ENCODE peak calls at places on chromosomes 1 and 21, in eight cellular contexts. One of them, this sample, is unnamed.

GRCh38 chr1:61808968-61809367 is 66.7 kb downstream of the PATJ start:
- DNase-seq in A549: no peak
- DNase-seq in kidney: no peak
- DNase-seq in stomach: no peak
- DNase-seq in endodermal cell: no peak
- DNase-seq in CD4-positive, alpha-beta memory T cell: no peak
- DNase-seq in GM23338: no peak
- DNase-seq in neural progenitor cell: no peak
- DNase-seq in this sample: no peak

GRCh38 chr1:61588736-61589381 is 136.1 kb downstream of the TM2D1 start:
- DNase-seq in neural progenitor cell: peak; percentile 85
- DNase-seq in kidney: no peak
- DNase-seq in stomach: peak; percentile 66
- DNase-seq in CD4-positive, alpha-beta memory T cell: peak; percentile 38
- DNase-seq in A549: peak; percentile 43
- DNase-seq in GM23338: peak; percentile 91
- DNase-seq in endodermal cell: peak; percentile 94
- DNase-seq in this sample: peak; percentile 37

GRCh38 chr1:45802343-45803298 is 791 bp upstream of the MAST2 start:
- DNase-seq in neural progenitor cell: peak; percentile 38
- DNase-seq in kidney: peak; percentile 93
- DNase-seq in stomach: peak; percentile 59
- DNase-seq in A549: peak; percentile 86
- DNase-seq in endodermal cell: peak; percentile 87
- DNase-seq in GM23338: peak; percentile 58
- DNase-seq in CD4-positive, alpha-beta memory T cell: no peak
- DNase-seq in this sample: no peak

GRCh38 chr1:116531917-116532316 is 38.9 kb downstream of the CD58 start:
- DNase-seq in A549: no peak
- DNase-seq in kidney: no peak
- DNase-seq in GM23338: peak; percentile 26
- DNase-seq in endodermal cell: no peak
- DNase-seq in neural progenitor cell: no peak
- DNase-seq in CD4-positive, alpha-beta memory T cell: no peak
- DNase-seq in stomach: no peak
- DNase-seq in this sample: no peak

GRCh38 chr1:234373064-234373937 is at the start of gene COA6:
- DNase-seq in kidney: peak; percentile 97
- DNase-seq in A549: peak; percentile 89
- DNase-seq in stomach: peak; percentile 89
- DNase-seq in GM23338: peak; percentile 98
- DNase-seq in CD4-positive, alpha-beta memory T cell: peak; percentile 92
- DNase-seq in neural progenitor cell: peak; percentile 95
- DNase-seq in endodermal cell: peak; percentile 95
- DNase-seq in this sample: peak; percentile 89

GRCh38 chr1:45038661-45039364 is 26.8 kb downstream of the UROD start:
- DNase-seq in endodermal cell: no peak
- DNase-seq in GM23338: no peak
- DNase-seq in A549: no peak
- DNase-seq in CD4-positive, alpha-beta memory T cell: no peak
- DNase-seq in neural progenitor cell: no peak
- DNase-seq in stomach: no peak
- DNase-seq in kidney: no peak
- DNase-seq in this sample: no peak

GRCh38 chr21:28899744-28900143 is 92.9 kb downstream of the LTN1 start:
- DNase-seq in kidney: no peak
- DNase-seq in CD4-positive, alpha-beta memory T cell: no peak
- DNase-seq in A549: no peak
- DNase-seq in stomach: no peak
- DNase-seq in neural progenitor cell: no peak
- DNase-seq in endodermal cell: no peak
- DNase-seq in GM23338: no peak
- DNase-seq in this sample: no peak

GRCh38 chr21:30269803-30270530 is 12.8 kb downstream of the KRTAP24-1 start:
- DNase-seq in CD4-positive, alpha-beta memory T cell: no peak
- DNase-seq in endodermal cell: no peak
- DNase-seq in neural progenitor cell: no peak
- DNase-seq in GM23338: no peak
- DNase-seq in A549: no peak
- DNase-seq in stomach: no peak
- DNase-seq in kidney: no peak
- DNase-seq in this sample: no peak

GRCh38 chr1:25989440-25989839 is 8.4 kb downstream of the PAFAH2 start:
- DNase-seq in kidney: no peak
- DNase-seq in GM23338: no peak
- DNase-seq in A549: no peak
- DNase-seq in neural progenitor cell: no peak
- DNase-seq in endodermal cell: no peak
- DNase-seq in stomach: no peak
- DNase-seq in CD4-positive, alpha-beta memory T cell: no peak
- DNase-seq in this sample: no peak

GRCh38 chr1:172932981-172933380 is 117.8 kb downstream of the TNFSF18 start:
- DNase-seq in CD4-positive, alpha-beta memory T cell: no peak
- DNase-seq in A549: no peak
- DNase-seq in neural progenitor cell: no peak
- DNase-seq in kidney: no peak
- DNase-seq in GM23338: no peak
- DNase-seq in endodermal cell: no peak
- DNase-seq in stomach: no peak
- DNase-seq in this sample: no peak

GRCh38 chr21:44428281-44428942 is 26.9 kb upstream of the LRRC3 start:
- DNase-seq in neural progenitor cell: no peak
- DNase-seq in GM23338: peak; percentile 82
- DNase-seq in CD4-positive, alpha-beta memory T cell: peak; percentile 63
- DNase-seq in A549: peak; percentile 20
- DNase-seq in kidney: peak; percentile 28
- DNase-seq in stomach: peak; percentile 77
- DNase-seq in endodermal cell: peak; percentile 88
- DNase-seq in this sample: peak; percentile 80

GRCh38 chr1:116553386-116554115 is 17.3 kb downstream of the CD58 start:
- DNase-seq in neural progenitor cell: no peak
- DNase-seq in stomach: no peak
- DNase-seq in A549: no peak
- DNase-seq in endodermal cell: peak; percentile 51
- DNase-seq in CD4-positive, alpha-beta memory T cell: no peak
- DNase-seq in GM23338: peak; percentile 25
- DNase-seq in kidney: no peak
- DNase-seq in this sample: no peak

GRCh38 chr1:223776075-223776814 is 63.9 kb downstream of the CAPN2 start:
- DNase-seq in kidney: no peak
- DNase-seq in A549: no peak
- DNase-seq in endodermal cell: peak; percentile 35
- DNase-seq in neural progenitor cell: no peak
- DNase-seq in stomach: no peak
- DNase-seq in CD4-positive, alpha-beta memory T cell: no peak
- DNase-seq in GM23338: no peak
- DNase-seq in this sample: no peak

GRCh38 chr1:183757061-183757460 is 47.9 kb upstream of the RGL1 start:
- DNase-seq in stomach: no peak
- DNase-seq in CD4-positive, alpha-beta memory T cell: no peak
- DNase-seq in GM23338: no peak
- DNase-seq in endodermal cell: no peak
- DNase-seq in A549: no peak
- DNase-seq in kidney: no peak
- DNase-seq in neural progenitor cell: no peak
- DNase-seq in this sample: no peak

GRCh38 chr1:57674803-57675202 is 250.9 kb upstream of the DAB1 start:
- DNase-seq in A549: no peak
- DNase-seq in GM23338: no peak
- DNase-seq in stomach: no peak
- DNase-seq in CD4-positive, alpha-beta memory T cell: no peak
- DNase-seq in kidney: no peak
- DNase-seq in neural progenitor cell: no peak
- DNase-seq in endodermal cell: no peak
- DNase-seq in this sample: no peak

GRCh38 chr1:156020293-156021086 is at the start of gene SSR2:
- DNase-seq in kidney: peak; percentile 91
- DNase-seq in neural progenitor cell: peak; percentile 97
- DNase-seq in GM23338: peak; percentile 98
- DNase-seq in A549: peak; percentile 99
- DNase-seq in stomach: peak; percentile 90
- DNase-seq in endodermal cell: peak; percentile 95
- DNase-seq in CD4-positive, alpha-beta memory T cell: peak; percentile 85
- DNase-seq in this sample: peak; percentile 87

GRCh38 chr1:31855038-31855845 is 39.4 kb upstream of the SPOCD1 start:
- DNase-seq in GM23338: no peak
- DNase-seq in endodermal cell: no peak
- DNase-seq in A549: no peak
- DNase-seq in CD4-positive, alpha-beta memory T cell: no peak
- DNase-seq in neural progenitor cell: no peak
- DNase-seq in stomach: no peak
- DNase-seq in kidney: no peak
- DNase-seq in this sample: no peak

GRCh38 chr1:16913616-16913865 is 8.2 kb upstream of the CROCC start:
- DNase-seq in kidney: no peak
- DNase-seq in GM23338: no peak
- DNase-seq in CD4-positive, alpha-beta memory T cell: no peak
- DNase-seq in neural progenitor cell: no peak
- DNase-seq in stomach: no peak
- DNase-seq in endodermal cell: no peak
- DNase-seq in A549: no peak
- DNase-seq in this sample: no peak
- H3K27ac ChIP-seq in kidney: peak overlapping the region; percentile 61
- H3K27ac ChIP-seq in GM23338: peak overlapping the region; percentile 78
- H3K27ac ChIP-seq in CD4-positive, alpha-beta memory T cell: peak overlapping the region; percentile 59
- H3K27ac ChIP-seq in neural progenitor cell: no peak overlapping the region
- H3K27ac ChIP-seq in stomach: peak overlapping the region; percentile 76
- H3K27ac ChIP-seq in endodermal cell: peak overlapping the region; percentile 61
- H3K27ac ChIP-seq in A549: peak overlapping the region; percentile 72
- H3K27ac ChIP-seq in this sample: no peak overlapping the region

GRCh38 chr1:30757976-30758688 is 558 bp upstream of the LAPTM5 start:
- DNase-seq in endodermal cell: no peak
- DNase-seq in neural progenitor cell: no peak
- DNase-seq in stomach: no peak
- DNase-seq in A549: no peak
- DNase-seq in CD4-positive, alpha-beta memory T cell: no peak
- DNase-seq in kidney: no peak
- DNase-seq in GM23338: no peak
- DNase-seq in this sample: no peak

GRCh38 chr1:30758785-30759380 is 1.3 kb upstream of the LAPTM5 start:
- DNase-seq in GM23338: peak; percentile 30
- DNase-seq in A549: no peak
- DNase-seq in endodermal cell: peak; percentile 72
- DNase-seq in stomach: no peak
- DNase-seq in kidney: peak; percentile 36
- DNase-seq in neural progenitor cell: no peak
- DNase-seq in CD4-positive, alpha-beta memory T cell: no peak
- DNase-seq in this sample: no peak

GRCh38 chr1:30760596-30761311 is 3.2 kb upstream of the LAPTM5 start:
- DNase-seq in stomach: no peak
- DNase-seq in neural progenitor cell: no peak
- DNase-seq in A549: no peak
- DNase-seq in kidney: peak; percentile 40
- DNase-seq in CD4-positive, alpha-beta memory T cell: no peak
- DNase-seq in GM23338: no peak
- DNase-seq in endodermal cell: no peak
- DNase-seq in this sample: no peak

GRCh38 chr1:30761312-30762151 is 4.0 kb upstream of the LAPTM5 start:
- DNase-seq in stomach: no peak
- DNase-seq in neural progenitor cell: no peak
- DNase-seq in GM23338: no peak
- DNase-seq in CD4-positive, alpha-beta memory T cell: no peak
- DNase-seq in endodermal cell: peak; percentile 72
- DNase-seq in A549: no peak
- DNase-seq in kidney: peak; percentile 51
- DNase-seq in this sample: no peak

DNA sequence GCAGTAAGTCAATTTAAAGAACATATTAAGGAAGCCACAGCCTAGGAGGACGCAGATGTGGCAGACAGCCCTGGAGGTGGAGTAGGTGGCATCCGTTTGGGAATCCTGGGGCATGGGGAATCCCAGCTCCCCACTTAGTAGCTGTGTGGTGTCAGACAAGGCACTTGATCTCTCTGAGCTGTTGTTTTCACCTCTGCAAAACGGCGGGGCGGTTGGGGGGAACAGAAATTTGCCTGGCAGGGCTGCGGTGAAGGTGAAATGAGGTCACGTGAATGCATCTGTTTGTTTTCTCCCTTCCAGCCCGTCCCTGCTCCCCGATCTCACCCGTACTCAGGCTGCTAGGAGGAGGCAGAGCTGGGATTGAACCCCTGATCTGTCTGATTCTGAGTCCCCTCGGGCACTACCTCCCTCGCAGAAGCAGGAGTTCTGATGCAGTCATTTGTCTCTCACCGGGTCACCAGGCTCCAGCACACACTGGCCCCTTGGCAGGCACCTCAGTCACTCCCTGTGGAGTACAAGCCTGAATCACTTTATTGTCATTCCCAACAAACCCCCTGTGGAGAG is 2.2 kb upstream of the LAPTM5 start:
- DNase-seq in stomach: no peak
- DNase-seq in neural progenitor cell: no peak
- DNase-seq in CD4-positive, alpha-beta memory T cell: peak; percentile 63
- DNase-seq in endodermal cell: peak; percentile 61
- DNase-seq in A549: no peak
- DNase-seq in GM23338: peak; percentile 32
- DNase-seq in kidney: peak; percentile 38
- DNase-seq in this sample: no peak
- H3K4me3 ChIP-seq in stomach: no peak overlapping the region
- H3K4me3 ChIP-seq in neural progenitor cell: no peak overlapping the region
- H3K4me3 ChIP-seq in CD4-positive, alpha-beta memory T cell: peak overlapping the region; percentile 26
- H3K4me3 ChIP-seq in endodermal cell: no peak overlapping the region
- H3K4me3 ChIP-seq in A549: no peak overlapping the region
- H3K4me3 ChIP-seq in GM23338: no peak overlapping the region
- H3K4me3 ChIP-seq in kidney: no peak overlapping the region
- H3K4me3 ChIP-seq in this sample: no peak overlapping the region

DNA sequence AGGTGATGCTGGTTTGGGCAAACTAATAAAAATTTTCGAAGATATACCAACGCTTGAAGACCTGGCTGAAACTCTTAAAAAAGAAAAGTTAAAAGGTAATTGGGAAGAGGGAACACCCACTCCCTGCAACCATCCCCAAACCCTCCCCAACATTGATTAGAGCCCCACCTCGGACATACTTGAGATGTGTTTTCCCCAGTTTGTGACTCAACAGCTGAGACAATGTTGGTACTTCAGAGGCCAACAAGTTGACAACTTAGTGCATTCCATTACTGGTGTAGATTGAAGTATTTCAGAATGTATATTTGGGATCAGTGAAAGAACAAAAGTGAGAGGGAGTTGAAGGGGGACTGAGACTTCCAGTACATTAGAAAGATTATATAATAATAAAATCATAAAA is 5.1 kb downstream of the IFI16 start:
- DNase-seq in kidney: no peak
- DNase-seq in neural progenitor cell: no peak
- DNase-seq in A549: no peak
- DNase-seq in endodermal cell: no peak
- DNase-seq in CD4-positive, alpha-beta memory T cell: no peak
- DNase-seq in stomach: no peak
- DNase-seq in GM23338: no peak
- DNase-seq in this sample: no peak
- H3K27ac ChIP-seq in kidney: no peak overlapping the region
- H3K27ac ChIP-seq in neural progenitor cell: no peak overlapping the region
- H3K27ac ChIP-seq in A549: no peak overlapping the region
- H3K27ac ChIP-seq in endodermal cell: no peak overlapping the region
- H3K27ac ChIP-seq in CD4-positive, alpha-beta memory T cell: peak overlapping the region; percentile 59
- H3K27ac ChIP-seq in stomach: peak overlapping the region; percentile 75
- H3K27ac ChIP-seq in GM23338: no peak overlapping the region
- H3K27ac ChIP-seq in this sample: peak overlapping the region; percentile 7

DNA sequence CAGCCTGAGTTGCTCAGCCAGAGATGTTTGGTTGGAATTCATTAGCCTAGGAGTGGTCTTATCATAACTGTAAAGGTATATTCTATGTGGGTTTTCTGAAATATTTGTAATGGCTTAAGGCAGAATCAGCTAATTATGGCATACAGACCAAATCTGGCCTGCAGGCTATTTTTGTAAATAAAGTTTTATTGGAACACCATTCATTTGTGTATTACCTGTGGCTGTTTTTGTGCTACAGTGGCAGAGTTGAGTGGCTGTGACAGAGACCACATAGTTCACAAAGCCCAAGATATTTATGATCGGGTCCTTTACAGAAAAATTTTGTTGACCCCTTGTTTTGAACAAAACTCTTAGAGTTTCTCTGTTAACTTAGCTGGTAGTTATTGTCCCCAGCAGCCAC is 7.4 kb upstream of the DDOST start:
- DNase-seq in A549: no peak
- DNase-seq in stomach: no peak
- DNase-seq in GM23338: no peak
- DNase-seq in endodermal cell: no peak
- DNase-seq in neural progenitor cell: no peak
- DNase-seq in CD4-positive, alpha-beta memory T cell: no peak
- DNase-seq in kidney: no peak
- DNase-seq in this sample: no peak
- H3K4me3 ChIP-seq in A549: no peak overlapping the region
- H3K4me3 ChIP-seq in stomach: no peak overlapping the region
- H3K4me3 ChIP-seq in GM23338: no peak overlapping the region
- H3K4me3 ChIP-seq in endodermal cell: no peak overlapping the region
- H3K4me3 ChIP-seq in neural progenitor cell: no peak overlapping the region
- H3K4me3 ChIP-seq in CD4-positive, alpha-beta memory T cell: no peak overlapping the region
- H3K4me3 ChIP-seq in kidney: no peak overlapping the region
- H3K4me3 ChIP-seq in this sample: no peak overlapping the region

This sample was measured in right lobe of liver.